ENCODE peak calls at places on chromosomes 7 and 10, in six cellular contexts. One of them, this sample, is unnamed.

GRCh38 chr7:155283565-155284194 is 14.0 kb upstream of the INSIG1 start:
- DNase-seq in KG1: no peak
- DNase-seq in HCT116: no peak
- DNase-seq in NCI-H345: no peak
- DNase-seq in MM.1S: no peak
- DNase-seq in EH: no peak
- DNase-seq in this sample: no peak

GRCh38 chr10:122379041-122379440 is 4.5 kb downstream of the PLEKHA1 start:
- DNase-seq in NCI-H345: no peak
- DNase-seq in EH: no peak
- DNase-seq in MM.1S: no peak
- DNase-seq in KG1: no peak
- DNase-seq in HCT116: no peak
- DNase-seq in this sample: no peak

GRCh38 chr10:30782543-30783461 is 153.2 kb upstream of the LYZL2 start:
- DNase-seq in KG1: no peak
- DNase-seq in EH: peak; percentile 57
- DNase-seq in MM.1S: peak; percentile 86
- DNase-seq in HCT116: no peak
- DNase-seq in NCI-H345: no peak
- DNase-seq in this sample: no peak

GRCh38 chr7:85764034-85764433 is 577.2 kb upstream of the SEMA3D start:
- DNase-seq in EH: no peak
- DNase-seq in HCT116: no peak
- DNase-seq in KG1: no peak
- DNase-seq in MM.1S: no peak
- DNase-seq in NCI-H345: no peak
- DNase-seq in this sample: no peak

GRCh38 chr10:85862771-85863170 is 503.8 kb downstream of the GRID1 start:
- DNase-seq in KG1: no peak
- DNase-seq in MM.1S: no peak
- DNase-seq in HCT116: no peak
- DNase-seq in EH: no peak
- DNase-seq in NCI-H345: no peak
- DNase-seq in this sample: no peak

GRCh38 chr10:6564367-6564766 is 15.7 kb downstream of the PRKCQ start:
- DNase-seq in EH: no peak
- DNase-seq in NCI-H345: no peak
- DNase-seq in HCT116: no peak
- DNase-seq in KG1: no peak
- DNase-seq in MM.1S: no peak
- DNase-seq in this sample: no peak

GRCh38 chr7:4849390-4849789 is 12.4 kb downstream of the PAPOLB start:
- DNase-seq in MM.1S: peak; percentile 33
- DNase-seq in HCT116: peak; percentile 12
- DNase-seq in NCI-H345: peak; percentile 84
- DNase-seq in EH: peak; percentile 62
- DNase-seq in KG1: no peak
- DNase-seq in this sample: peak; percentile 31

GRCh38 chr7:65325793-65326432 is 47.7 kb upstream of the ZNF92 start:
- DNase-seq in HCT116: no peak
- DNase-seq in NCI-H345: no peak
- DNase-seq in MM.1S: no peak
- DNase-seq in KG1: no peak
- DNase-seq in EH: peak; percentile 2
- DNase-seq in this sample: no peak

GRCh38 chr7:157253850-157254249 is 83.0 kb upstream of the DNAJB6 start:
- DNase-seq in NCI-H345: peak; percentile 94
- DNase-seq in EH: no peak
- DNase-seq in MM.1S: no peak
- DNase-seq in KG1: no peak
- DNase-seq in HCT116: no peak
- DNase-seq in this sample: peak; percentile 85

GRCh38 chr10:57822965-57823364 is 444.7 kb downstream of the IPMK start:
- DNase-seq in MM.1S: no peak
- DNase-seq in EH: no peak
- DNase-seq in KG1: no peak
- DNase-seq in NCI-H345: no peak
- DNase-seq in HCT116: no peak
- DNase-seq in this sample: no peak

GRCh38 chr7:155533827-155534690 is 12.3 kb downstream of the CNPY1 start:
- DNase-seq in KG1: no peak
- DNase-seq in NCI-H345: peak; percentile 34
- DNase-seq in MM.1S: no peak
- DNase-seq in HCT116: no peak
- DNase-seq in EH: peak; percentile 13
- DNase-seq in this sample: no peak

GRCh38 chr10:69449841-69450240 is 1.4 kb upstream of the TSPAN15 start:
- DNase-seq in KG1: no peak
- DNase-seq in HCT116: peak; percentile 77
- DNase-seq in NCI-H345: peak; percentile 44
- DNase-seq in EH: peak; percentile 81
- DNase-seq in MM.1S: peak; percentile 21
- DNase-seq in this sample: peak; percentile 61

GRCh38 chr10:69629897-69630650 is at the start of gene FAM241B:
- DNase-seq in HCT116: peak; percentile 45
- DNase-seq in MM.1S: peak; percentile 80
- DNase-seq in KG1: peak; percentile 3
- DNase-seq in NCI-H345: peak; percentile 67
- DNase-seq in EH: peak; percentile 49
- DNase-seq in this sample: peak; percentile 60

GRCh38 chr7:106717997-106718871 is 57.3 kb upstream of the CCDC71L start:
- DNase-seq in EH: peak; percentile 100
- DNase-seq in HCT116: peak; percentile 87
- DNase-seq in NCI-H345: no peak
- DNase-seq in KG1: peak; percentile 25
- DNase-seq in MM.1S: peak; percentile 97
- DNase-seq in this sample: no peak

GRCh38 chr10:71260622-71261325 is 48.4 kb downstream of the UNC5B start:
- DNase-seq in NCI-H345: no peak
- DNase-seq in HCT116: peak; percentile 47
- DNase-seq in EH: peak; percentile 90
- DNase-seq in MM.1S: no peak
- DNase-seq in KG1: no peak
- DNase-seq in this sample: no peak

GRCh38 chr7:28983396-28984190 is 25.5 kb upstream of the TRIL start:
- DNase-seq in MM.1S: no peak
- DNase-seq in EH: no peak
- DNase-seq in HCT116: no peak
- DNase-seq in NCI-H345: no peak
- DNase-seq in KG1: no peak
- DNase-seq in this sample: no peak

GRCh38 chr7:140656548-140657515 is 15.9 kb upstream of the ADCK2 start:
- DNase-seq in NCI-H345: no peak
- DNase-seq in KG1: no peak
- DNase-seq in HCT116: no peak
- DNase-seq in EH: peak; percentile 61
- DNase-seq in MM.1S: peak; percentile 35
- DNase-seq in this sample: peak; percentile 54

GRCh38 chr10:29204119-29204518 is 84.8 kb upstream of the LYZL1 start:
- DNase-seq in MM.1S: no peak
- DNase-seq in KG1: no peak
- DNase-seq in HCT116: no peak
- DNase-seq in EH: peak; percentile 42
- DNase-seq in NCI-H345: no peak
- DNase-seq in this sample: no peak

GRCh38 chr7:121395494-121395960 is 581 bp downstream of the FAM3C start:
- DNase-seq in KG1: peak; percentile 48
- DNase-seq in MM.1S: peak; percentile 73
- DNase-seq in NCI-H345: peak; percentile 36
- DNase-seq in EH: peak; percentile 61
- DNase-seq in HCT116: no peak
- DNase-seq in this sample: peak; percentile 13

GRCh38 chr7:46357290-46357689 is 436.2 kb upstream of the IGFBP3 start:
- DNase-seq in NCI-H345: no peak
- DNase-seq in EH: peak; percentile 17
- DNase-seq in MM.1S: no peak
- DNase-seq in KG1: no peak
- DNase-seq in HCT116: no peak
- DNase-seq in this sample: no peak

GRCh38 chr10:131824371-131825149 is 76.2 kb upstream of the PPP2R2D start:
- DNase-seq in HCT116: no peak
- DNase-seq in NCI-H345: no peak
- DNase-seq in EH: no peak
- DNase-seq in MM.1S: no peak
- DNase-seq in KG1: no peak
- DNase-seq in this sample: no peak

GRCh38 chr7:111735661-111736323 is 173.5 kb upstream of the IMMP2L start:
- DNase-seq in KG1: peak; percentile 1
- DNase-seq in MM.1S: peak; percentile 77
- DNase-seq in NCI-H345: peak; percentile 71
- DNase-seq in EH: peak; percentile 77
- DNase-seq in HCT116: peak; percentile 52
- DNase-seq in this sample: no peak

GRCh38 chr10:30639946-30640786 is 10.6 kb upstream of the LYZL2 start:
- DNase-seq in HCT116: peak; percentile 61
- DNase-seq in MM.1S: peak; percentile 66
- DNase-seq in EH: peak; percentile 70
- DNase-seq in KG1: peak; percentile 11
- DNase-seq in NCI-H345: no peak
- DNase-seq in this sample: no peak

GRCh38 chr7:30255096-30255769 is 29.2 kb upstream of the ZNRF2 start:
- DNase-seq in KG1: no peak
- DNase-seq in EH: no peak
- DNase-seq in MM.1S: no peak
- DNase-seq in HCT116: no peak
- DNase-seq in NCI-H345: no peak
- DNase-seq in this sample: no peak

GRCh38 chr7:145665499-145666258 is 450.9 kb upstream of the CNTNAP2 start:
- DNase-seq in KG1: no peak
- DNase-seq in EH: no peak
- DNase-seq in HCT116: no peak
- DNase-seq in MM.1S: no peak
- DNase-seq in NCI-H345: no peak
- DNase-seq in this sample: no peak

GRCh38 chr10:31102421-31102820 is 70.8 kb upstream of the ZNF438 start:
- DNase-seq in EH: no peak
- DNase-seq in KG1: no peak
- DNase-seq in NCI-H345: no peak
- DNase-seq in MM.1S: no peak
- DNase-seq in HCT116: no peak
- DNase-seq in this sample: no peak

GRCh38 chr7:100679129-100679926 is 5.8 kb downstream of the GNB2 start:
- DNase-seq in KG1: no peak
- DNase-seq in MM.1S: no peak
- DNase-seq in HCT116: no peak
- DNase-seq in NCI-H345: no peak
- DNase-seq in EH: no peak
- DNase-seq in this sample: no peak

GRCh38 chr10:92901819-92902234 is 53.5 kb downstream of the EXOC6 start:
- DNase-seq in KG1: no peak
- DNase-seq in MM.1S: peak; percentile 88
- DNase-seq in HCT116: no peak
- DNase-seq in NCI-H345: no peak
- DNase-seq in EH: no peak
- DNase-seq in this sample: no peak

GRCh38 chr10:72024596-72024995 is 60.4 kb downstream of the CHST3 start:
- DNase-seq in KG1: no peak
- DNase-seq in EH: no peak
- DNase-seq in NCI-H345: no peak
- DNase-seq in MM.1S: no peak
- DNase-seq in HCT116: no peak
- DNase-seq in this sample: no peak